ENCODE peak calls at places on chromosomes 6 and 20, in five cellular contexts. V is suprapubic skin, U is tibial nerve, J is GM23338, W is upper lobe of left lung. Z is an unnamed sample. For H3K27me3 and H3K4me1, the result is how much of the 10 kb centered on the place peaks cover.

GRCh38 chr6:26158581-26159416 is 71.6 kb downstream of the HFE start:
- DNase-seq in W (peak), J (peak), V (peak), U (no peak), Z (peak)

GRCh38 chr6:35524380-35525020 is 11.8 kb upstream of the TULP1 start:
- DNase-seq in V (no peak), U (no peak), W (no peak), J (no peak), Z (no peak)

GRCh38 chr6:80404889-80405288 is 298.4 kb downstream of the BCKDHB start:
- DNase-seq in V (no peak), U (no peak), W (no peak), J (no peak), Z (no peak)

GRCh38 chr20:56843817-56844216 is 214.7 kb downstream of the TFAP2C start:
- DNase-seq in V (no peak), W (no peak), U (no peak), J (peak), Z (no peak)

GRCh38 chr20:2131366-2131765 is 29.7 kb downstream of the STK35 start:
- DNase-seq in J (no peak), V (no peak), U (no peak), W (no peak), Z (no peak)

GRCh38 chr6:147116043-147116442 is 88.2 kb upstream of the STXBP5 start:
- DNase-seq in W (no peak), J (no peak), U (no peak), V (no peak), Z (no peak)

GRCh38 chr6:41271901-41272395 is 14.5 kb downstream of the TREM1 start:
- DNase-seq in U (no peak), V (no peak), J (no peak), W (peak), Z (peak)

GRCh38 chr6:165181951-165182414 is 127.4 kb downstream of the C6orf118 start:
- DNase-seq in U (no peak), W (no peak), J (peak), V (no peak), Z (no peak)

GRCh38 chr20:2859330-2860121 is 13.8 kb upstream of the PTPRA start:
- DNase-seq in U (no peak), W (no peak), J (no peak), V (no peak), Z (no peak)

GRCh38 chr6:149454405-149454848 is 30.4 kb downstream of the ZC3H12D start:
- DNase-seq in W (peak), J (no peak), V (peak), U (peak), Z (peak)

GRCh38 chr20:34773726-34774125 is 51.7 kb downstream of the NCOA6 start:
- DNase-seq in U (no peak), W (no peak), J (no peak), V (no peak), Z (no peak)

GRCh38 chr6:52312461-52312860 is 27.9 kb upstream of the MCM3 start:
- DNase-seq in U (no peak), J (no peak), V (no peak), W (no peak), Z (no peak)

GRCh38 chr20:19478320-19478719 is 265.9 kb downstream of the SLC24A3 start:
- DNase-seq in U (no peak), W (no peak), V (no peak), J (no peak), Z (no peak)

DNA sequence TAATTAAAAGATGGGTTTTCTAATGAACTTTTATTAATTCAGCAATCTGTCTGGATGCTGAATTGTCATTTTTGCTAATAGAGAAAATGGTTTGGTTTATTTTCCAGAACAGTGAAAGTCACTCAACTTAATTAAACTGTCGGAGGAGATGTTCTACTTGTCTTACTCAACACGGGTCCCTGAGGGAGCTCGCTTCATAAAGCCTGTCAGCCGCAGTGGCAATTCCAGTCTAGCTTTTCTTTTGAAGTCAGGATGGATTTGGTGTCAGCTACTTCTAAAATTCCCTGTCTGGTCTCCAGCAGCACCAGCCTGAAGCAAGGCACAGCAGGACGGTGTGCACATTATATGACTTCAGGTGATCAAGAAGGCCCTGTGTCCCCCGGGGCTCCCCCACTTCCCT is 261.5 kb downstream of the SLC24A3 start:
- DNase-seq in J (no peak), V (no peak), W (no peak), U (no peak), Z (no peak)
- H3K27me3 ChIP-seq in J (under half), V (under half), W (under half), U (under half), Z (under half)

GRCh38 chr20:38863024-38863851 is 57.7 kb downstream of the PPP1R16B start:
- DNase-seq in W (no peak), V (no peak), U (no peak), J (no peak), Z (no peak)

GRCh38 chr20:38866265-38867061 is 59.8 kb upstream of the FAM83D start:
- DNase-seq in J (no peak), U (no peak), W (no peak), V (no peak), Z (no peak)

GRCh38 chr20:38870733-38871559 is 55.3 kb upstream of the FAM83D start:
- DNase-seq in J (peak), W (peak), U (no peak), V (no peak), Z (no peak)

GRCh38 chr20:38864662-38865061 is 59.2 kb downstream of the PPP1R16B start:
- DNase-seq in W (no peak), J (no peak), V (no peak), U (no peak), Z (no peak)

GRCh38 chr20:38867062-38867359 is 59.2 kb upstream of the FAM83D start:
- DNase-seq in J (no peak), W (no peak), U (no peak), V (no peak), Z (no peak)
- H3K27ac ChIP-seq in J (no peak), W (no peak), U (no peak), V (no peak), Z (no peak)

GRCh38 chr6:158560787-158561246 is 926 bp downstream of the TMEM181 start:
- DNase-seq in V (peak), J (peak), U (no peak), W (peak), Z (peak)
- H3K4me1 ChIP-seq in V (under half), J (under half), U (under half), W (under half), Z (under half)

DNA sequence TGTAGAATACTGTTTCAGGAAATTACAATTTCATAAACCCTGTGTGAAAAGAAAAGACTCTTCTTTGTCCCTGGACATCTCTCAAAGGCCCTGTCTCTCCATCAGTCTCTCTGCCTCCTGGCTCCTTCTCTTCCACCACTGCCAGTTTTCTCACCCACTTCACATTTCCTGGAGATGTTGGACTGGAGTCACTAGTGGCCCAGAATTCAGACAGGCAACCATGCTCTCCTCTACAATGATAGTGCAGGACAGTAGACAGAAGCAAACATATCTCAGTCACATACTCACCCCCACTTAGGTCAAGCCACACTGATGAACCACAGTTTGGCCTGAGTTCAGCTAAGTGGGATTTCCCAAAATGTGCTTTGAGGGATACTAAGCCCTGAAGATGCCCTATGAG is 29.8 kb upstream of the SAYSD1 start:
- DNase-seq in V (no peak), W (no peak), J (no peak), U (no peak), Z (no peak)
- H3K27me3 ChIP-seq in V (under half), W (under half), J (under half), U (under half), Z (under half)

GRCh38 chr6:63576985-63577712 is 4.9 kb downstream of the LOC128125822 start:
- DNase-seq in V (no peak), W (no peak), J (no peak), U (no peak), Z (no peak)

GRCh38 chr6:63578757-63579156 is 6.5 kb downstream of the LOC128125822 start:
- DNase-seq in V (no peak), J (no peak), W (no peak), U (no peak), Z (no peak)

GRCh38 chr6:63573899-63574553 is 1.7 kb downstream of the LOC128125822 start:
- DNase-seq in V (no peak), U (no peak), W (peak), J (peak), Z (no peak)

GRCh38 chr6:63574554-63574900 is 2.2 kb downstream of the LOC128125822 start:
- DNase-seq in U (no peak), J (no peak), V (no peak), W (no peak), Z (no peak)

DNA sequence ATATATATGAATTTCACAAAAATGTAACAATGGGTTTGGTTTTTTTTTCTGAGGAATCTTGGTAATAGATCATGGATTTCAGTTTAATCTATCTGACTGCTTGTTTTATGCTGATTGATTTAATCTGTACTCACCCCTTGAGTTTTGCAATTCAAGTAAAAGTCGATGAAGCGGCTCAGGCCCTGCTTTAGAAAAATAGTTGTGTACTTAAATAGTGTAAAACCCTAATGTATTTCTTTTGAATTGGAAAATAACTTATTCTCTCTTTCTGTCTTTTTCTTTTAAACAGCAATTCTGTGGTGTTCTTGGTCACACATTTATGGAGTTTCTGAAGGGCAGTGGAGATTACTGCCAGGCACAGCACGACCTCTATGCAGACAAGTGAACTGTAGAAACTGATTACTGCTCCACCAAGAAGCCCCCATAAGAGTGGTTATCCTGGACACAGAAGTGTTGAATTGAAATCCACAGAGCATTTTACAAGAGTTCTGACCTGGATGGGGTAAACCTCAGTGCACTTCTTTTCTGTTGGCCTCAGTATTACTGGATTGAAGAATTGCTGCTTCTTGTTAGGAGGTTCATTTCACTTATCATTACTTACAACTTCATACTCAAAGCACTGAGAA is 4.0 kb downstream of the LOC128125822 start:
- DNase-seq in J (no peak), U (no peak), V (no peak), W (no peak), Z (no peak)
- H3K27ac ChIP-seq in J (no peak), U (no peak), V (no peak), W (no peak), Z (no peak)

GRCh38 chr20:53904261-53904660 is 166.1 kb downstream of the BCAS1 start:
- DNase-seq in W (no peak), J (no peak), V (no peak), U (no peak), Z (peak)
- H3K4me1 ChIP-seq in W (under half), J (under half), V (under half), U (under half), Z (under half)

GRCh38 chr20:60664106-60664505 is 588.0 kb upstream of the CDH4 start:
- DNase-seq in W (no peak), V (no peak), U (no peak), J (no peak), Z (no peak)
- H3K27me3 ChIP-seq in W (under half), V (under half), U (under half), J (under half), Z (under half)

GRCh38 chr6:163206196-163206595 is 208.3 kb upstream of the QKI start:
- DNase-seq in U (no peak), V (no peak), W (no peak), J (no peak), Z (no peak)

GRCh38 chr6:163207984-163208383 is 206.5 kb upstream of the QKI start:
- DNase-seq in J (no peak), U (no peak), W (no peak), V (no peak), Z (no peak)

GRCh38 chr6:163212123-163212522 is 202.4 kb upstream of the QKI start:
- DNase-seq in J (no peak), V (no peak), W (no peak), U (no peak), Z (no peak)

GRCh38 chr6:163214259-163214658 is 200.3 kb upstream of the QKI start:
- DNase-seq in W (no peak), J (no peak), U (no peak), V (no peak), Z (no peak)

DNA sequence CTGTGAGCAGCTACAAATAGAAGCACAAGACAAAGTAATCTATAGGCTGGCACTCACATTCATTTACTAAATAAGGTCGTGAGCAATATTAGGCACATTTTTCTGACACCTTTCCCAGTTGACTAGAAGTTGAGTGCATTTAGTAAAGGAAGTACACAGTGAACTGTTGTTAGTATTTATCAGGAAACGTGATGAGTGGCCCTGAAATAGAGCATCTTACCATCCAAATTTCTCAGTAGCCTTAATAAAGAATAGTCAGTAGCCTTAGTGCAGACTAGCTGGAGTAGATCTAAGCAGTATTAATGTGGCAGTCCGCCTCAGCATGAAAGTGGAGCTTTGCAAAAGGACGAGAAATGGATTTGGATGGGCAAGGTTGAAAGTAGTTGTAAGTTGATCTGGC is 205.5 kb upstream of the QKI start:
- DNase-seq in J (no peak), U (no peak), V (no peak), W (no peak), Z (no peak)
- H3K27ac ChIP-seq in J (no peak), U (no peak), V (no peak), W (no peak), Z (no peak)

DNA sequence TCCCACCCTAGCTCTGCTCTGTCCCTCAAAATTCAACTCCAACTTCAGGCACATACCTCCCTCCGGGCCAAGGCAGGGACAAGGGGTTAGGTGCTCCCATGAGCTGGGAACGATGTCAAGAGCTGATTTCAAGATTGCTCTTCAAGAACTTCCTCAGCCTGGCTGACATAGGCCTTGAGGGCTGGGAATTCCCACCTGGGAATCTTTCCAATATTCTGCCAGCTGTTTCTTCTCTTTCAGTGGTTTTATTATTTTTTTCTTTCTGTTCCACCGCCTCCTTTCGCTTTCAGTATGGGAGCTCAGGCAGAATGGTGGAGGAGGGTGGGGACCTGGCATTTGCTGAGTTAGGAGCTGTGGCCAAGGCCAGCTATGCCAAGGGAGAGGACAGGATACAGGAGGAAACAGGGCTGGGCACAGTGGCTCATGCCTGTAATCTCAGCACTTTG is 33.7 kb downstream of the SRSF3 start:
- DNase-seq in W (peak), U (no peak), J (no peak), V (no peak), Z (peak)
- H3K4me1 ChIP-seq in W (under half), U (under half), J (under half), V (under half), Z (half or more)